ENCODE peak calls at places on chromosome 6, in eight cellular contexts. E, B, O, K, G, A, P and Z are unnamed samples.

GRCh38 chr6:80364206-80364605 is 257.7 kb downstream of the BCKDHB start:
- DNase-seq in E (no peak), B (no peak), O (no peak), K (no peak), G (no peak), A (no peak), P (no peak), Z (no peak)

GRCh38 chr6:55423933-55424332 is 96.7 kb downstream of the GFRAL start:
- DNase-seq in E (no peak), B (no peak), O (no peak), K (no peak), G (no peak), A (no peak), P (no peak), Z (no peak)

GRCh38 chr6:96279084-96279483 is 242.5 kb upstream of the UFL1 start:
- DNase-seq in E (no peak), B (no peak), O (no peak), K (no peak), G (no peak), A (no peak), P (no peak), Z (no peak)

GRCh38 chr6:148240866-148241477 is 101.7 kb upstream of the SASH1 start:
- DNase-seq in E (no peak), B (peak), O (peak), K (no peak), G (no peak), A (no peak), P (no peak), Z (peak)

GRCh38 chr6:128712898-128713297 is 170.0 kb upstream of the LAMA2 start:
- DNase-seq in E (no peak), B (no peak), O (peak), K (no peak), G (no peak), A (no peak), P (no peak), Z (no peak)

GRCh38 chr6:155314773-155315515 is 660 bp upstream of the TFB1M start:
- DNase-seq in E (peak), B (peak), O (peak), K (peak), G (peak), A (no peak), P (peak), Z (peak)

GRCh38 chr6:129490551-129491245 is 219.3 kb downstream of the ARHGAP18 start:
- DNase-seq in E (peak), B (peak), O (peak), K (peak), G (peak), A (no peak), P (no peak), Z (peak)

GRCh38 chr6:167550936-167551633 is 226.2 kb downstream of the TTLL2 start:
- DNase-seq in E (peak), B (no peak), O (no peak), K (peak), G (no peak), A (no peak), P (peak), Z (peak)

GRCh38 chr6:10481101-10481500 is 40.0 kb upstream of the GCNT2 start:
- DNase-seq in E (no peak), B (peak), O (no peak), K (no peak), G (no peak), A (no peak), P (no peak), Z (no peak)

GRCh38 chr6:3157151-3157933 is at the start of gene TUBB2A:
- DNase-seq in E (peak), B (peak), O (peak), K (peak), G (peak), A (peak), P (peak), Z (peak)

GRCh38 chr6:170424634-170425126 is 118.1 kb downstream of the FAM120B start:
- DNase-seq in E (no peak), B (no peak), O (no peak), K (no peak), G (no peak), A (no peak), P (peak), Z (no peak)

GRCh38 chr6:109486068-109486467 is 3.0 kb upstream of the ZBTB24 start:
- DNase-seq in E (no peak), B (no peak), O (no peak), K (no peak), G (no peak), A (no peak), P (no peak), Z (no peak)

GRCh38 chr6:129501401-129502051 is 208.5 kb downstream of the ARHGAP18 start:
- DNase-seq in E (peak), B (peak), O (peak), K (peak), G (peak), A (no peak), P (peak), Z (peak)

GRCh38 chr6:138115877-138116660 is 8.8 kb upstream of the PERP start:
- DNase-seq in E (peak), B (peak), O (peak), K (peak), G (peak), A (no peak), P (no peak), Z (peak)

GRCh38 chr6:90175627-90176538 is 120.8 kb downstream of the BACH2 start:
- DNase-seq in E (no peak), B (no peak), O (no peak), K (no peak), G (no peak), A (no peak), P (no peak), Z (no peak)

GRCh38 chr6:111894272-111894671 is 21.0 kb upstream of the FYN start:
- DNase-seq in E (no peak), B (peak), O (no peak), K (no peak), G (peak), A (no peak), P (no peak), Z (peak)

GRCh38 chr6:117666881-117667280 is 8.4 kb upstream of the NUS1 start:
- DNase-seq in E (no peak), B (peak), O (no peak), K (no peak), G (no peak), A (no peak), P (no peak), Z (peak)

GRCh38 chr6:166942393-166943168 is 13.8 kb downstream of the RNASET2 start:
- DNase-seq in E (no peak), B (peak), O (peak), K (no peak), G (no peak), A (no peak), P (no peak), Z (peak)

GRCh38 chr6:149897855-149898744 is at the start of gene RAET1E:
- DNase-seq in E (no peak), B (no peak), O (no peak), K (no peak), G (no peak), A (no peak), P (no peak), Z (no peak)
- TF ChIP-seq CTCF in E (no peak), B (no peak), O (no peak), K (no peak), G (peak), A (peak), P (no peak), Z (peak)

GRCh38 chr6:124961468-124961783 is 811 bp upstream of the RNF217 start:
- DNase-seq in E (no peak), B (no peak), O (no peak), K (no peak), G (no peak), A (no peak), P (no peak), Z (no peak)
- H3K4me3 ChIP-seq in E (peak), B (peak), O (peak), K (peak), G (peak), A (peak), P (peak), Z (peak)

DNA sequence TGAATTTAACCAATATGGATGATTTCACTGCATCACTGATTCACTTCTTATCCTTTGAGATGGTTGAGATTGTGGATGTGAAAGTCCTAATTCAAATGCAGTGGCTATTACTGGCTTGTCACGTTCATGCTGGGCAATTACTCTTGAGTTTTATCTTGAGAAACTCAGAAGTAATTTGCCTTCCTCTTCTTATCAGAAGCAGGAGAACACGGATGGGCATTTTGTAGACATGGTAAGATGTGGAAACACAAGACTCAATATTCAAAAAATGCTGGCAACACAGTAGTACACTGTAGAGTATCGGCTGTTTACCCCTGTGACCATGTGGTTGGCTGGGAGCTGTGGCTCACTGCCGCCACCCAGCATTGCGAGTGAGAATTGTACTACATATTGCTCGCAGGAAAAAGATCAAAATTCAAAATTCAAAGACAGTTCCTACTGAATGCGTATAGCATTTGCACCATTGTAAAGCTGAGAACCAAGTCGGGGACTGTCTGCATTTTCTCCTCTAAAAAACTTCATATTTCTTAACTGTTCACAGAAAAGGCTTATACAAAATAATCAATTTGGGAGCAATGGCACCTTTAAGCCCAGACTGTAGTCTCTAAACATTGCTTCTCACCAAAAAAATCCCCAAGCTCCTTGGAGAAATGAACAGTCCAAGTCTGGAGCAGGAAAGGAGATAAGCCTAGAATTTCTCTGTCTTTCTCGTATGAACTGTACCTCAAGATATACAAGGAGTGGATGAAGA is 61.9 kb upstream of the ELOVL5 start:
- DNase-seq in E (no peak), B (peak), O (peak), K (peak), G (peak), A (no peak), P (peak), Z (peak)
- TF ChIP-seq CTCF in E (peak), B (peak), O (peak), K (peak), G (peak), A (peak), P (peak), Z (peak)

DNA sequence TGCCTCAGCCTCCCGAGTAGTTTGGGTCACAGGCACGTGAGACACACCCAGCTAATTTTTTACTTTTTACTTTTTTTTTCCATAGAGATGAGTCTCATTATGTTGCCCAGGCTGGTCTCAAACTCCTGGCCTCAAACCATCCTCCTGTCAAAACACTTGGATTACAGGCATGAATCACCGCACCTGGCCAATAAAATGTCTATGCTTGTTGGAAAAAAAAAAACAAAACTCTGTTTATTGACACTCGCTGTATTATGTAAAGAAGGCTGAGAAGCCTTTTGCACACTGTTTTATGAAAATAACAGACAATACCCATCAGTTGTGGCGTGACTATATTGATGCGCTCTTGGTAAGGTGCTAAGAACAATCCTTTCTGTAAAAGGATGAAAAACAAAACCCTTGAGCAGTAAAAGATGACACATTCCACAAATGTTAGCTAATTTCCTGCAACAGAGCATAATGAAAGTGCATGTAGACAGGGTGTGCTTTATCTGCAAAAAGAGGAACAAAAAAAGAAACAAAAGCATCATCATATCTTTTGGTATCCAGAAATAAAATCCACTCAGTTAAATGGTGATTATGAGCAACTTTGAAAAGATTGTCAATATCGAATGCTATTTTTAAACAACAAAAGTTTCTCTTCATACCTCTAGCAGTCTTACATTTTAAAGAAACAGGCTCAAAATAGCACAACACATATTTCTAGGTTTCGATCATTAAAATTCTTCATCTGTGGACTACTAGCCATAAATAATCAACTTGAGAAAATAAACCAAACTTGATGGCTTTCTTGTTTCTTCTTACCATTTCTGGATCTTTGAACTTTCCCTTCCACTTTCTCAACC is 108.3 kb upstream of the PHACTR1 start:
- DNase-seq in E (no peak), B (peak), O (no peak), K (no peak), G (no peak), A (no peak), P (no peak), Z (peak)
- H3K4me3 ChIP-seq in E (no peak), B (no peak), O (no peak), K (no peak), G (no peak), A (no peak), P (no peak), Z (no peak)

GRCh38 chr6:144150673-144151009 is 324 bp downstream of the STX11 start:
- DNase-seq in E (no peak), B (peak), O (peak), K (no peak), G (peak), A (no peak), P (no peak), Z (peak)
- TF ChIP-seq CTCF in E (no peak), B (peak), O (peak), K (no peak), G (peak), A (peak), P (no peak), Z (peak)

DNA sequence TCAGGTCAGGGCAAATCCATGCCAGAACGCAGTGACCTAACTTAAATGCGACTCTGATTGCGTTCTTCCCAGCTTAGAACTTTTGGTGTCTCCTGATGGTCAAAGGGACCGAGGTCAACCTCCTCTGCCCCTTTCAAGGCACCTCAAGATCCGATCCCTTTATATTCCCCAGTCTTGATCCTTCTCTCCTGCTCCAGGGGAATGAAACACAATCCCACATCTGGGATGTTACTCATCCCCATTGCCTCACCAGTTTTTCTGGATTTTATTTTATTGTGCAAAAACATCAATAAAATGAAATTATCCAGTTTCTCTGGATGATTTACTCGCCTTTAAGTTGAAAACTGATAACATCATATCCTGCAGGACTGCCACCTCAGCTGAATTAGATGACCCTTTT is 43.9 kb downstream of the IRAK1BP1 start:
- DNase-seq in E (no peak), B (no peak), O (peak), K (no peak), G (no peak), A (no peak), P (no peak), Z (no peak)
- H3K4me3 ChIP-seq in E (no peak), B (no peak), O (peak), K (no peak), G (peak), A (peak), P (no peak), Z (peak)

DNA sequence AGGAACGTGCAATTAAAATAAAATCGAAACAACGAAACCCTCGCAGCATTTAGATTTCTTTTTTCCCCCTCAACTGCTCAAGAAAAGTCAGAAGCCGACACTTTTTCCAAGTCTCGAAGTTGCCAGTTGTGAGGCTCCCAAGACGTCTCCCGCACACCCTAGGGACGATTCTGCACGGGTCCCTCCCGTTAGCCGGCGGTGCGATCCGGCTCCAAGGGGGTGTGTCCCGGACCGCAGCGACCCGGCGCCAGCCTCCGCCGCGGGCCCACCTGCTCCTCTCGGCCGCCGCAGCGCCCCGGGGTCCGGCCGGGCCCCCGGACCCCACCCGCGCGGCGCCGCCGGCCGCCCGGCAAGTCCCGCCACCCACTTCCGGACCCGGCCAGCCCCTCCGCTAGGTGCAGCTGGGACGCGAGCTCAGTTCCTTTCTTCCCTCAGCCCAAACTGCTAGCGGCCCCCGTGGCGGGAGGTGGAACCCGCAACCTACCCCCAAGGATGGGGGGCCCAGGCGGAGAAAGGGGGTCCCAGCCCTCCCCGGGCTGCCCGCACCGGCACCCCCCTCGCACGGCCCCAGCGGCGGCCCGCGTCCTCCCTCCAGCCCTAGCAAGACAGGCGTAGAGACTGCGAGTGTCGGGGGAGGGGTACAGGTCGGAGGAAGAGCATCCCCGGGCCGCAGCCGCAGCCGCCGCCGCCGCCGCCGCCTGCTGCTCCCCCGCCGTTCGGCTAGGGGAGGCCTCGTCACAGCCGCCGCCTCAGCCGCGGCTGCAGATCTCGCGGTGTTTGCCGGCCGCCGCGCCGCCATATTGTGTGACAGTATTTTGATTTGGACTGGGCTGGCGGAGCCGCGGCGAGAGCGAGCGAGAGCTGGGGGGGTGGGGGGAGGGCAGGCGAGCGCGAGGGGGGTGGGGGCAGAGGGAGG is 514 bp upstream of the TAB2 start:
- DNase-seq in E (peak), B (peak), O (peak), K (peak), G (peak), A (peak), P (peak), Z (peak)
- TF ChIP-seq CTCF in E (peak), B (peak), O (no peak), K (peak), G (no peak), A (no peak), P (no peak), Z (no peak)

GRCh38 chr6:38713812-38714211 is 1.3 kb upstream of the DNAH8 start:
- DNase-seq in E (no peak), B (no peak), O (no peak), K (no peak), G (no peak), A (no peak), P (no peak), Z (no peak)

GRCh38 chr6:38719358-38719757 is 4.2 kb downstream of the DNAH8 start:
- DNase-seq in E (no peak), B (no peak), O (no peak), K (no peak), G (no peak), A (no peak), P (no peak), Z (no peak)

GRCh38 chr6:38716825-38717224 is 1.7 kb downstream of the DNAH8 start:
- DNase-seq in E (no peak), B (no peak), O (no peak), K (no peak), G (no peak), A (no peak), P (no peak), Z (no peak)

GRCh38 chr6:38714239-38715015 is 684 bp upstream of the DNAH8 start:
- DNase-seq in E (no peak), B (no peak), O (no peak), K (no peak), G (no peak), A (no peak), P (no peak), Z (no peak)

GRCh38 chr6:38715016-38715809 is at the start of gene DNAH8:
- DNase-seq in E (no peak), B (peak), O (no peak), K (no peak), G (no peak), A (peak), P (peak), Z (no peak)
- H3K4me3 ChIP-seq in E (no peak), B (no peak), O (peak), K (peak), G (peak), A (peak), P (peak), Z (peak)

GRCh38 chr6:161696828-161697227 is 423.0 kb upstream of the AGPAT4 start:
- DNase-seq in E (no peak), B (peak), O (peak), K (no peak), G (no peak), A (no peak), P (no peak), Z (peak)

DNA sequence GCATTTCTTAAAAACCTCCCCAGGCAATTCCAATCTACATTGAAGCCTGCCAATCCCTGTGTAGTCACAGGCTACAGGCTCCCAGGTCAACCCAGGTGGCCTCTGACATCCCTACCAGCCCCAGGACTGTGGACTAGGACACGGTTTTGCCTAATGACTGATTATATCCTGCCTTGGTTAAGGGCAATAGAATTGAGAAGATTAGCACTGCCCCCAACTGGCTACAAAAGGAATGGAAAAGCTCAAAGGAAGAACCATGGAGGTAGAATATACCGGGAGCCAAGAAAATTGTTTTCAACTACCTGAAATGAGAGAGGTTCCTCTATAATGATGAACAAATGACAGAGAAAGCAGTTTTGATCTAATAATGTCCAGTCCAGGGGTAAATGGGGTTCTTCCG is 421.1 kb upstream of the AGPAT4 start:
- DNase-seq in E (no peak), B (peak), O (peak), K (no peak), G (peak), A (no peak), P (no peak), Z (peak)
- TF ChIP-seq CTCF in E (no peak), B (peak), O (peak), K (peak), G (peak), A (peak), P (peak), Z (peak)